ENCODE peak calls at places on chromosomes 4 and X, in nine cellular contexts. One of them, this sample, is unnamed.
A peak's percentile ranks its signal among the peaks of the same experiment; 100 is the strongest.

GRCh38 chr4:56817840-56818491 is 3.5 kb downstream of the SPINK2 start:
- DNase-seq in foreskin fibroblast: no peak
- DNase-seq in SW480: no peak
- DNase-seq in GOT3: no peak
- DNase-seq in lower leg skin: no peak
- DNase-seq in GM23248: no peak
- DNase-seq in posterior cingulate gyrus: no peak
- DNase-seq in ACHN: no peak
- DNase-seq in cardiac fibroblast: no peak
- DNase-seq in this sample: peak; percentile 42

GRCh38 chr4:16667464-16667863 is 231.0 kb downstream of the LDB2 start:
- DNase-seq in foreskin fibroblast: peak; percentile 86
- DNase-seq in SW480: no peak
- DNase-seq in GOT3: no peak
- DNase-seq in lower leg skin: no peak
- DNase-seq in GM23248: peak; percentile 96
- DNase-seq in posterior cingulate gyrus: no peak
- DNase-seq in ACHN: no peak
- DNase-seq in cardiac fibroblast: peak; percentile 84
- DNase-seq in this sample: no peak

GRCh38 chrX:123184199-123184857 is at the start of gene GRIA3:
- DNase-seq in foreskin fibroblast: no peak
- DNase-seq in SW480: no peak
- DNase-seq in GOT3: no peak
- DNase-seq in lower leg skin: no peak
- DNase-seq in GM23248: peak; percentile 62
- DNase-seq in posterior cingulate gyrus: peak; percentile 17
- DNase-seq in ACHN: no peak
- DNase-seq in cardiac fibroblast: peak; percentile 38
- DNase-seq in this sample: no peak

GRCh38 chrX:98029861-98030260 is 1146.2 kb downstream of the RPA4 start:
- DNase-seq in foreskin fibroblast: no peak
- DNase-seq in SW480: no peak
- DNase-seq in GOT3: no peak
- DNase-seq in lower leg skin: peak; percentile 73
- DNase-seq in GM23248: no peak
- DNase-seq in posterior cingulate gyrus: no peak
- DNase-seq in ACHN: no peak
- DNase-seq in cardiac fibroblast: no peak
- DNase-seq in this sample: no peak

GRCh38 chrX:45445745-45446412 is 245.2 kb upstream of the DIPK2B start:
- DNase-seq in foreskin fibroblast: peak; percentile 67
- DNase-seq in SW480: peak; percentile 2
- DNase-seq in GOT3: no peak
- DNase-seq in lower leg skin: no peak
- DNase-seq in GM23248: peak; percentile 82
- DNase-seq in posterior cingulate gyrus: no peak
- DNase-seq in ACHN: peak; percentile 58
- DNase-seq in cardiac fibroblast: peak; percentile 82
- DNase-seq in this sample: no peak

GRCh38 chr4:114021445-114021844 is 42.0 kb upstream of the ARSJ start:
- DNase-seq in foreskin fibroblast: no peak
- DNase-seq in SW480: no peak
- DNase-seq in GOT3: no peak
- DNase-seq in lower leg skin: no peak
- DNase-seq in GM23248: no peak
- DNase-seq in posterior cingulate gyrus: no peak
- DNase-seq in ACHN: no peak
- DNase-seq in cardiac fibroblast: no peak
- DNase-seq in this sample: no peak

GRCh38 chrX:125205918-125206665 is 113.6 kb upstream of the TEX13C start:
- DNase-seq in foreskin fibroblast: no peak
- DNase-seq in SW480: no peak
- DNase-seq in GOT3: no peak
- DNase-seq in lower leg skin: no peak
- DNase-seq in GM23248: peak; percentile 4
- DNase-seq in posterior cingulate gyrus: peak; percentile 9
- DNase-seq in ACHN: peak; percentile 44
- DNase-seq in cardiac fibroblast: no peak
- DNase-seq in this sample: no peak

GRCh38 chr4:134019657-134020056 is 181.9 kb downstream of the PABPC4L start:
- DNase-seq in foreskin fibroblast: no peak
- DNase-seq in SW480: no peak
- DNase-seq in GOT3: no peak
- DNase-seq in lower leg skin: no peak
- DNase-seq in GM23248: no peak
- DNase-seq in posterior cingulate gyrus: no peak
- DNase-seq in ACHN: no peak
- DNase-seq in cardiac fibroblast: no peak
- DNase-seq in this sample: no peak

GRCh38 chr4:133355636-133356035 is 206.5 kb downstream of the PCDH10 start:
- DNase-seq in foreskin fibroblast: no peak
- DNase-seq in SW480: no peak
- DNase-seq in GOT3: no peak
- DNase-seq in lower leg skin: no peak
- DNase-seq in GM23248: no peak
- DNase-seq in posterior cingulate gyrus: no peak
- DNase-seq in ACHN: no peak
- DNase-seq in cardiac fibroblast: no peak
- DNase-seq in this sample: no peak

GRCh38 chr4:16090306-16090705 is 6.5 kb upstream of the PROM1 start:
- DNase-seq in foreskin fibroblast: no peak
- DNase-seq in SW480: no peak
- DNase-seq in GOT3: no peak
- DNase-seq in lower leg skin: no peak
- DNase-seq in GM23248: no peak
- DNase-seq in posterior cingulate gyrus: no peak
- DNase-seq in ACHN: peak; percentile 12
- DNase-seq in cardiac fibroblast: no peak
- DNase-seq in this sample: no peak

GRCh38 chr4:56804551-56804950 is 16.9 kb downstream of the SPINK2 start:
- DNase-seq in foreskin fibroblast: peak; percentile 9
- DNase-seq in SW480: no peak
- DNase-seq in GOT3: no peak
- DNase-seq in lower leg skin: no peak
- DNase-seq in GM23248: peak; percentile 30
- DNase-seq in posterior cingulate gyrus: no peak
- DNase-seq in ACHN: no peak
- DNase-seq in cardiac fibroblast: peak; percentile 60
- DNase-seq in this sample: no peak

GRCh38 chr4:164251257-164251656 is 502.7 kb upstream of the SMIM31 start:
- DNase-seq in foreskin fibroblast: no peak
- DNase-seq in SW480: no peak
- DNase-seq in GOT3: no peak
- DNase-seq in lower leg skin: no peak
- DNase-seq in GM23248: no peak
- DNase-seq in posterior cingulate gyrus: no peak
- DNase-seq in ACHN: no peak
- DNase-seq in cardiac fibroblast: no peak
- DNase-seq in this sample: no peak